ENCODE peak calls at places on chromosomes 11 and 22, in six cellular contexts. L, C, G, O, M and D are unnamed samples.

GRCh38 chr22:40211481-40212052 is 33.8 kb downstream of the TNRC6B start:
- DNase-seq in L (no peak), O (no peak), C (no peak), M (no peak), G (no peak), D (peak; percentile 35)

GRCh38 chr11:92253945-92254344 is 29.3 kb downstream of the FAT3 start:
- DNase-seq in M (no peak), C (no peak), L (peak; percentile 54), O (no peak), G (no peak), D (no peak)

GRCh38 chr11:122642971-122643370 is 12.6 kb upstream of the UBASH3B start:
- DNase-seq in O (no peak), C (peak; percentile 88), G (no peak), M (no peak), L (no peak), D (no peak)

GRCh38 chr22:48209473-48210271 is 1447.2 kb downstream of the TBC1D22A start:
- DNase-seq in G (no peak), M (no peak), C (no peak), O (no peak), L (no peak), D (no peak)

GRCh38 chr22:40499187-40499753 is 128.9 kb downstream of the SGSM3 start:
- DNase-seq in M (peak; percentile 85), G (peak; percentile 84), O (peak; percentile 33), L (no peak), C (peak; percentile 89), D (no peak)

GRCh38 chr11:92838655-92839334 is 130.7 kb upstream of the MTNR1B start:
- DNase-seq in C (no peak), L (peak; percentile 61), G (no peak), O (no peak), M (no peak), D (no peak)

GRCh38 chr11:27600656-27601055 is 94.1 kb upstream of the LIN7C start:
- DNase-seq in L (no peak), M (no peak), C (no peak), G (no peak), O (no peak), D (no peak)

GRCh38 chr11:45254070-45254469 is 32.1 kb downstream of the SYT13 start:
- DNase-seq in M (no peak), C (no peak), G (no peak), L (no peak), O (no peak), D (no peak)

GRCh38 chr22:25763239-25763777 is 21.3 kb downstream of the MYO18B start:
- DNase-seq in G (no peak), L (no peak), M (no peak), O (no peak), C (no peak), D (no peak)

GRCh38 chr11:117923773-117924172 is 5.4 kb downstream of the TMPRSS13 start:
- DNase-seq in O (no peak), L (no peak), G (no peak), C (no peak), M (no peak), D (no peak)

GRCh38 chr11:65425105-65425970 is 2.7 kb downstream of the NEAT1 start:
- DNase-seq in M (no peak), C (peak; percentile 87), G (no peak), L (peak; percentile 58), O (no peak), D (no peak)

GRCh38 chr11:19552100-19552499 is 160.5 kb upstream of the NAV2 start:
- DNase-seq in O (no peak), L (no peak), C (no peak), G (no peak), M (no peak), D (no peak)

GRCh38 chr11:111531687-111532364 is 8.7 kb upstream of the LAYN start:
- DNase-seq in C (peak; percentile 75), L (no peak), M (no peak), G (no peak), O (no peak), D (peak; percentile 50)

GRCh38 chr11:95337175-95337957 is 106.4 kb upstream of the SESN3 start:
- DNase-seq in O (no peak), M (no peak), G (no peak), C (no peak), L (peak; percentile 64), D (no peak)

GRCh38 chr11:120606116-120607010 is 94.8 kb downstream of the GRIK4 start:
- DNase-seq in O (no peak), C (no peak), L (no peak), G (no peak), M (no peak), D (no peak)

GRCh38 chr11:86099727-86100320 is 30.9 kb upstream of the PICALM start:
- DNase-seq in C (peak; percentile 12), L (no peak), O (no peak), M (peak; percentile 30), G (peak; percentile 34), D (no peak)

GRCh38 chr11:124757320-124757719 is 4.8 kb downstream of the ESAM start:
- DNase-seq in L (no peak), G (no peak), O (no peak), C (no peak), M (no peak), D (no peak)

GRCh38 chr11:125022551-125022950 is 40.6 kb upstream of the SLC37A2 start:
- DNase-seq in M (no peak), G (no peak), O (no peak), L (no peak), C (no peak), D (no peak)

GRCh38 chr11:100515087-100515486 is 172.0 kb upstream of the ARHGAP42 start:
- DNase-seq in M (no peak), L (peak; percentile 83), O (no peak), G (no peak), C (peak; percentile 25), D (no peak)

GRCh38 chr11:64304316-64305072 is 830 bp upstream of the ESRRA start:
- DNase-seq in G (peak; percentile 80), M (peak; percentile 85), C (peak; percentile 94), L (peak; percentile 99), O (peak; percentile 71), D (peak; percentile 92)

GRCh38 chr22:37225481-37225880 is 13.2 kb upstream of the SSTR3 start:
- DNase-seq in M (no peak), L (no peak), C (peak; percentile 20), G (no peak), O (no peak), D (no peak)

GRCh38 chr22:45970709-45971388 is 6.1 kb downstream of the WNT7B start:
- DNase-seq in O (peak; percentile 18), C (no peak), M (no peak), G (no peak), L (peak; percentile 66), D (no peak)

GRCh38 chr22:22697377-22698120 is 53.1 kb downstream of the GGTLC2 start:
- DNase-seq in L (peak; percentile 32), C (no peak), M (no peak), G (no peak), O (no peak), D (no peak)

GRCh38 chr22:22698263-22698750 is 53.9 kb downstream of the GGTLC2 start:
- DNase-seq in G (no peak), O (no peak), M (no peak), L (no peak), C (no peak), D (no peak)

GRCh38 chr22:22693531-22693884 is 49.1 kb downstream of the GGTLC2 start:
- DNase-seq in O (no peak), M (no peak), G (no peak), L (no peak), C (peak; percentile 35), D (no peak)

GRCh38 chr22:22694106-22694505 is 49.7 kb downstream of the GGTLC2 start:
- DNase-seq in C (no peak), M (no peak), O (no peak), L (no peak), G (no peak), D (no peak)

DNA sequence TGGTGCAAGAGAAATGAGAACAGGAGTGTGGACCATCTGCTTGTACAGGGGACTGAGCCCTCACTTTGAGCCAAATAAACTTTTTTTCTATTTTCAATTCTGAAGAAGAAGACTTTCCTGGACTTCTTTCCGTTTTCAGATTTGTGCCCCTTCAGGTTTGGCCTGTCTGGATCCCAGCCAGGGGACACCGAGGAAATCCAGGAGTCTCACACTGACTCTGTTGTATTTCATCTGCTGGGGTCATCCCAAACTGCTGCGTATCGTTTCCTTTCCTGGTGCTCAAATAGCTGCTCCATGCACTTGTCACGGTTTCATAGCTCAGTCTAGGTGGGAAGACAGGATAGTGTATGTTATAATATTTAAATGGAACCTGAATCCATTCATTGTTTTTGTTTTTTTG is 51.7 kb downstream of the GGTLC2 start:
- DNase-seq in C (no peak), L (no peak), M (no peak), O (no peak), G (no peak), D (no peak)
- TF ChIP-seq REST in C (no peak), L (no peak), M (no peak), O (no peak), G (no peak), D (no peak)

DNA sequence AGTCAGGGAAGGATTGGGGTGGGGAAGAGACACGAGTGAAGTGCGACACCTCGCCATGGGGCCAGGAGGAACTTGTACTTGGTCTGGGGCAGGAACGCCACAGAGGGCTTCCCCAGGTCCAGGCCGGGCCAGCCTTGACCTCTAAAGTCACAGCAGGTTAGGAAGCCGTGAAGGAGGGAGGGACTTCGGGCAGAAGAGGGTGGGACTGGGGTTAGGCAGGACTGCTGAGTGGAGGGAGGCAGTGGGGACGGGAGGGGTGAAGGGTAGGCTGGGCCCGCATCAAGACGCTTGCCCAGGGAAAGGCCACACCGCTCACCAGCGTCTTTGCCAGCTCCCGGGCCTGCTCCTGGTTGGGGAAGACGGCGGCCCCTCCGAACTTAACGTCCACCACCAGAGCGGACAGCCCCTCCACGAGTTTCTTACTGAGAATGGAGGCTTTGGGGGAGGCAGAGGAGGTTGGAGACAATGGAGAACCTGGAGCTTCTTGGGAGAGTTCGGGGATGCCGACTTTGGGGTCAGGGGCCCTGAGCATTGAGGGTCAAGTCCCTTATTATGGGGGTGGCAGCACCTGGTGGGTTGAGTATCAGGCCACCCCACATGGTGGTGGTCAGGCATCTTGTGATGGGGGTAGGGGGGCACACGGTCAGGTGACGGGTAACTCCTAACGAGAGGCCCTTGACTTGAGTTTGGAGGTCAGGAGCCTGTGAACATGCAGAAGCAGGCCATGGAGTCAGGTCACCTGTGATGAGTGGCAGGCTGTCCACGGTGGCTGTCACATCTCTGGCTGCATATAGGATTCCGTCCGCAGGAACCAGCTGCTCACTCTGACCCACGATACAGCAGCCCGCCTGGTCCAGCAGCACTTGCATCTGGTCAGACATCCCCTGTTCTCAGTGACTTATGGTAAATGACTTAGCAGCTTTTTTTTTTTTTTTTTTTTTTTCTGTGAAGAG is 1.7 kb upstream of the SCO2 start:
- DNase-seq in C (peak; percentile 84), L (peak; percentile 67), M (no peak), O (peak; percentile 64), G (peak; percentile 70), D (peak; percentile 71)
- H3K4me3 ChIP-seq in C (peak overlapping the region; percentile 70), L (peak overlapping the region; percentile 84), M (peak overlapping the region; percentile 69), O (peak overlapping the region; percentile 71), G (peak overlapping the region; percentile 70), D (peak overlapping the region; percentile 70)

GRCh38 chr11:77471520-77472234 is 2.2 kb downstream of the PAK1 start:
- DNase-seq in L (peak; percentile 63), O (peak; percentile 10), G (peak; percentile 33), C (peak; percentile 22), M (no peak), D (peak; percentile 58)
- TF ChIP-seq REST in L (no peak), O (no peak), G (no peak), C (no peak), M (no peak), D (no peak)

DNA sequence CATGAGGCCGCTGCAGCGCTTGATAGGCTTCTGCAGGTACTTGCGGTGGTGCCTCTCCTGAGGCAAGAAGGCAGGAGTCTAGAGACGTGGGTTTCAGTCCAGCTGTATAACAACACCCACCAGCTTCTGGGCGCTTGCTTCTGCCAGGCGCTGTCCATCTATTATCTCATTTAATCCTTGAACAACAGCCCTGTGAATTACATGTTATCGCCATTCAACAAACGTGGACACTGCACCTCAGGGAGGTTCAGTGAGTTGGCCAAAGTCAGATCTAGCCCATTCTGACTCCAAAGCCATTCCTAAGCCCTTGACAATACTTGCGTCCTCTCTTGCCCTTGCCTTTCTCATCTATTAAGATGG is 436 bp upstream of the FAM181B start:
- DNase-seq in L (no peak), M (no peak), G (no peak), C (no peak), O (no peak), D (no peak)
- H3K4me3 ChIP-seq in L (peak overlapping the region; percentile 70), M (peak overlapping the region; percentile 48), G (peak overlapping the region; percentile 37), C (peak overlapping the region; percentile 52), O (peak overlapping the region; percentile 44), D (no peak overlapping the region)